ENCODE peak calls at places on chromosomes 3 and 15, in four cellular contexts. Q is neural progenitor cell, A is upper lobe of right lung, F is right lobe of liver. S is an unnamed sample.

GRCh38 chr15:41969851-41970431 is 2.4 kb downstream of the EHD4 start:
- DNase-seq in Q (no peak), A (no peak), F (no peak), S (no peak)

GRCh38 chr3:114442251-114442650 is 148.4 kb downstream of the TIGIT start:
- DNase-seq in Q (no peak), A (no peak), F (no peak), S (peak)

GRCh38 chr15:68700395-68701123 is 120.1 kb downstream of the ANP32A start:
- DNase-seq in Q (peak), A (no peak), F (no peak), S (no peak)

GRCh38 chr3:111582114-111582461 is 13.1 kb downstream of the ZBED2 start:
- DNase-seq in Q (no peak), A (no peak), F (no peak), S (peak)

GRCh38 chr15:42046597-42046996 is 25.8 kb upstream of the PLA2G4E start:
- DNase-seq in Q (no peak), A (no peak), F (no peak), S (no peak)

GRCh38 chr3:129344540-129345220 is 66.0 kb downstream of the HMCES start:
- DNase-seq in Q (peak), A (no peak), F (no peak), S (no peak)

GRCh38 chr3:186143280-186143679 is 34.4 kb upstream of the ETV5 start:
- DNase-seq in Q (no peak), A (no peak), F (no peak), S (no peak)

GRCh38 chr15:35289029-35289617 is 204.0 kb upstream of the NANOGP8 start:
- DNase-seq in Q (peak), A (no peak), F (no peak), S (peak)

GRCh38 chr3:45224824-45225464 is 1.1 kb downstream of the TMEM158 start:
- DNase-seq in Q (peak), A (peak), F (peak), S (peak)

GRCh38 chr3:39531681-39532080 is 64.2 kb downstream of the MOBP start:
- DNase-seq in Q (no peak), A (no peak), F (no peak), S (peak)

GRCh38 chr15:39127151-39127815 is 453.6 kb upstream of the THBS1 start:
- DNase-seq in Q (no peak), A (no peak), F (no peak), S (no peak)

GRCh38 chr3:143119009-143119914 is at the start of gene CHST2:
- DNase-seq in Q (peak), A (peak), F (peak), S (peak)

GRCh38 chr3:50599115-50599715 is 12.4 kb downstream of the CISH start:
- DNase-seq in Q (no peak), A (peak), F (no peak), S (no peak)

GRCh38 chr3:140953028-140953960 is 11.7 kb downstream of the SLC25A36 start:
- DNase-seq in Q (no peak), A (no peak), F (no peak), S (peak)

GRCh38 chr3:30084971-30085403 is 521.4 kb upstream of the TGFBR2 start:
- DNase-seq in Q (peak), A (no peak), F (no peak), S (no peak)

GRCh38 chr15:43941071-43941470 is 114.3 kb downstream of the WDR76 start:
- DNase-seq in Q (no peak), A (no peak), F (no peak), S (no peak)

GRCh38 chr15:55993111-55993803 is at the start of gene NEDD4:
- DNase-seq in Q (peak), A (peak), F (peak), S (peak)

GRCh38 chr15:41983621-41984571 is 11.5 kb upstream of the EHD4 start:
- DNase-seq in Q (no peak), A (no peak), F (no peak), S (no peak)

GRCh38 chr3:7075120-7075519 is 214.2 kb downstream of the GRM7 start:
- DNase-seq in Q (no peak), A (no peak), F (no peak), S (no peak)

GRCh38 chr3:146546366-146546965 is 2.1 kb upstream of the PLSCR1 start:
- DNase-seq in Q (no peak), A (no peak), F (no peak), S (peak)

GRCh38 chr3:39142067-39142466 is 11.3 kb downstream of the CSRNP1 start:
- DNase-seq in Q (no peak), A (no peak), F (no peak), S (no peak)

GRCh38 chr3:183591881-183592521 is 36.5 kb upstream of the KLHL6 start:
- DNase-seq in Q (no peak), A (no peak), F (no peak), S (peak)

GRCh38 chr3:113070226-113071220 is 79.7 kb downstream of the GTPBP8 start:
- DNase-seq in Q (no peak), A (no peak), F (no peak), S (peak)

GRCh38 chr3:50204804-50205718 is at the start of gene SLC38A3:
- DNase-seq in Q (peak), A (no peak), F (peak), S (no peak)

GRCh38 chr3:127738192-127738840 is 65.6 kb downstream of the ABTB1 start:
- DNase-seq in Q (no peak), A (no peak), F (no peak), S (peak)

GRCh38 chr3:129929383-129929782 is 35.9 kb upstream of the TMCC1 start:
- DNase-seq in Q (no peak), A (no peak), F (no peak), S (no peak)

GRCh38 chr15:96416218-96416933 is 85.9 kb downstream of the NR2F2 start:
- DNase-seq in Q (peak), A (no peak), F (no peak), S (no peak)

GRCh38 chr3:14479591-14479990 is 60.6 kb downstream of the GRIP2 start:
- DNase-seq in Q (no peak), A (no peak), F (no peak), S (no peak)

GRCh38 chr3:136008221-136008620 is 42.7 kb downstream of the PPP2R3A start:
- DNase-seq in Q (no peak), A (no peak), F (no peak), S (no peak)

GRCh38 chr15:80317389-80318169 is 65.6 kb upstream of the CTXND1 start:
- DNase-seq in Q (no peak), A (peak), F (no peak), S (peak)

GRCh38 chr3:112448939-112449338 is 50.3 kb downstream of the BTLA start:
- DNase-seq in Q (no peak), A (no peak), F (no peak), S (no peak)

GRCh38 chr3:38843898-38844297 is 27.9 kb upstream of the SCN10A start:
- DNase-seq in Q (peak), A (no peak), F (no peak), S (peak)

GRCh38 chr15:90762109-90762508 is 45.0 kb downstream of the BLM start:
- DNase-seq in Q (no peak), A (peak), F (peak), S (peak)

GRCh38 chr3:12662593-12663310 is 1.2 kb downstream of the RAF1 start:
- DNase-seq in Q (peak), A (peak), F (peak), S (peak)

GRCh38 chr3:144810150-144810549 is 838.5 kb downstream of the DIPK2A start:
- DNase-seq in Q (no peak), A (no peak), F (no peak), S (peak)

GRCh38 chr15:39509941-39510845 is 70.7 kb upstream of the THBS1 start:
- DNase-seq in Q (no peak), A (no peak), F (no peak), S (no peak)

GRCh38 chr3:65597952-65598413 is 440.7 kb downstream of the MAGI1 start:
- DNase-seq in Q (peak), A (no peak), F (no peak), S (no peak)

GRCh38 chr3:65595222-65595996 is 443.3 kb downstream of the MAGI1 start:
- DNase-seq in Q (peak), A (no peak), F (no peak), S (no peak)

GRCh38 chr3:65596511-65597224 is 442.1 kb downstream of the MAGI1 start:
- DNase-seq in Q (peak), A (no peak), F (no peak), S (no peak)

GRCh38 chr3:65595997-65596300 is 442.8 kb downstream of the MAGI1 start:
- DNase-seq in Q (no peak), A (no peak), F (no peak), S (no peak)

GRCh38 chr3:65597225-65597951 is 441.3 kb downstream of the MAGI1 start:
- DNase-seq in Q (peak), A (peak), F (no peak), S (no peak)
- H3K4me3 ChIP-seq in Q (peak), A (peak), F (no peak), S (peak)

GRCh38 chr3:46672349-46672695 is 21.2 kb downstream of the ALS2CL start:
- DNase-seq in Q (no peak), A (peak), F (no peak), S (no peak)

GRCh38 chr3:46675426-46675825 is 18.1 kb downstream of the ALS2CL start:
- DNase-seq in Q (no peak), A (no peak), F (peak), S (no peak)

GRCh38 chr3:46675843-46676567 is 17.5 kb downstream of the ALS2CL start:
- DNase-seq in Q (no peak), A (peak), F (peak), S (no peak)

GRCh38 chr3:46673151-46674030 is 20.1 kb downstream of the ALS2CL start:
- DNase-seq in Q (no peak), A (peak), F (peak), S (no peak)

DNA sequence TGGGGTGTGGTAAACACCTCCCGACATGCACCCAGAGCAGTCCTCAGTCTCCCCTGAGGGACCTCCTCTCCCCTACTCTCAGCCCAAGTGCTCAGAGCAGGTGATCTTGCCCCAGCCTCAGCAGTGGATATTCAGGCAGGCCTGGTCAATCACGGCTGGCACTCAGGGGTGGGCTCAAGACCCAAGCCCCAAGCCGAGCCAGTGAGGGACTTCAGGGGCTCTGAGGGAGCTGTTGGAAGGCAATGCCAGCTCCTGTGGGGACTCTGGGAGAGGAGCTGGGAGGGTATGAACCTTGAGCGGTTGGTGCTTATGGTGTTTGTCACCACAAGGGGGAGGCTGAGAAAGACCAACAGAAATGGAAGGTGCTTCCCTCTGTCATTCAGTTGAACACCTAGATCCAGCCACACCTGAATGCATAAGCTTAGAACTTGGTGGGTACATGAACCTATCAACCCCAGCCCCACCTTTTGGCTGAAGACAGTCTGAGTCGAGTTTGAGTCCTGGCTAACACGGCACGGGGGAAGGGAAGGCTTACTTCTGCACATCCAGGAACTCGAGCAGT is 19.4 kb downstream of the ALS2CL start:
- DNase-seq in Q (no peak), A (peak), F (peak), S (no peak)
- TF ChIP-seq CTCF in Q (peak), A (no peak), F (no peak), S (peak)

DNA sequence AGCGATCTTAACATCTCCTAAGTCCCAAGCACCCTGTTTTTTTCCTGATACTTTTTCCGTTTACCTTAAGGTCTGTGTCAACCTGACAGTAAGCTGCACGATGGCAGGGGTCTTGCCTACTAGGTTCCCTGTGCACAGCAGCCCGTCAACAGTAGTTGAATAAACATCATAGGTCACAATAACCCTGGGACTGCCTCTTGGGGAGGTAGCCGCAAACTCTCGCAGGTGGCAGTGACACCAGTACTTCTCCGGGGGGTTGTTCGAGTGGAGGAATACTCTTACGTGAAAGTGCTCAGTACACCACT is 365 bp upstream of the PDCD6IP start:
- DNase-seq in Q (no peak), A (no peak), F (no peak), S (no peak)
- H3K4me3 ChIP-seq in Q (peak), A (peak), F (peak), S (peak)

GRCh38 chr3:2166552-2166951 is 67.9 kb downstream of the CNTN4 start:
- DNase-seq in Q (peak), A (no peak), F (no peak), S (peak)
- TF ChIP-seq CTCF in Q (peak), A (peak), F (no peak), S (no peak)

DNA sequence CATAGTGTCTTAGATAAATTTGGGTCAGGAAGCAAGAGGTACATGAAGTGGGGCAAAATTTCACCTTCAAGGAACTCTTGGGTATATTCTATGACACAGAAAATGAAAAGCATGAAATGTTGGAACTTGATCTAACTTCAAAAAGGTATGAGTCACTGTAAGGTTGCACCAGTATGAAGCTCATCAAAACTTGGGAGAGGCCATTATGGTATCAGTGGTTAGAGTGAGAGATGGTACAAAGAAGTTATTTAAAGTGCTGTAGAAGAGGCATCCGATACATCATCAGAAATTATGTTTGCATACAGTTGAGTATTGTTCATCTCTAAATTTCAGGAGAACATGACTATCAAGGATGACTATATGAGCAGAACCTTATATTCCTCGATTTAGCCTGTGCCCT is 302.9 kb upstream of the SUCLG2 start:
- DNase-seq in Q (no peak), A (no peak), F (no peak), S (no peak)
- H3K4me3 ChIP-seq in Q (no peak), A (no peak), F (no peak), S (no peak)

GRCh38 chr3:133821767-133822638 is 16.4 kb downstream of the SRPRB start:
- DNase-seq in Q (peak), A (no peak), F (peak), S (peak)
- TF ChIP-seq CTCF in Q (peak), A (peak), F (peak), S (peak)

DNA sequence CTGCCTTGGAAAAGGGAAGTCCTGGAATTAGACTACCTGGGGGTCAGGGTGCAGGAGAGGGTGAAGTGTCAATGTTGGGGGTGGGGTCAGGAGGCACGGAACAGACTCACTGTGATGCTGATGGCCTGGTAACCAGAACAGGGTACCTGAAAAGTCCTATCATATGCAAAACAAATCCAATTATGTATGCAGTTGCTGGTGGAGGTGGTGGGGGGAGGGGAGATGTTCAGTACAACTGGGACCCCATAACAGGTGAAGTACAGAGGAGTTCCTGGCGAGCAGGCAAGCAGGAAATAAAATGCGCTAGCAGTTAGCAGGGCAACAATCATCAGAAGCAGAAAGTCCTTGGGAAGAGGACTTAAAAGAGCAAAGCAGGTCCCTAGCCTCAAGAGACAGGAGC is 4.2 kb upstream of the KATNBL1 start:
- DNase-seq in Q (no peak), A (no peak), F (no peak), S (no peak)
- H3K4me3 ChIP-seq in Q (no peak), A (no peak), F (no peak), S (no peak)

S was measured in epithelial cell of esophagus.